ENCODE peak calls at places on chromosomes 16 and 17, in six cellular contexts. T is cardiac fibroblast; D is lung; C is Peyer's patch; X is SK-N-SH; F is CD8-positive, alpha-beta T cell. R is an unnamed sample.

GRCh38 chr16:3431779-3432219 is 11.5 kb downstream of the ZNF597 start:
- DNase-seq in X (peak; percentile 51), F (peak; percentile 72), T (peak; percentile 36), C (no peak), D (peak; percentile 34), R (no peak)

GRCh38 chr16:74743668-74744299 is 30.8 kb downstream of the FA2H start:
- DNase-seq in T (peak; percentile 23), C (peak; percentile 90), F (no peak), X (no peak), D (peak; percentile 91), R (peak; percentile 58)

GRCh38 chr16:80029706-80030481 is 429.4 kb upstream of the MAF start:
- DNase-seq in T (no peak), C (no peak), X (no peak), D (no peak), F (no peak), R (no peak)

GRCh38 chr16:24906199-24906808 is 60.5 kb downstream of the SLC5A11 start:
- DNase-seq in F (no peak), D (no peak), T (peak; percentile 51), C (no peak), X (no peak), R (no peak)

GRCh38 chr17:48293319-48294192 is 136.5 kb downstream of the SKAP1 start:
- DNase-seq in F (no peak), D (no peak), T (no peak), C (no peak), X (no peak), R (no peak)

GRCh38 chr17:82201498-82201910 is 11.1 kb downstream of the CCDC57 start:
- DNase-seq in T (no peak), F (no peak), D (no peak), X (peak; percentile 16), C (peak; percentile 58), R (peak; percentile 41)

GRCh38 chr16:55661842-55662479 is 6.2 kb downstream of the SLC6A2 start:
- DNase-seq in C (no peak), F (no peak), D (no peak), T (no peak), X (peak; percentile 76), R (no peak)

GRCh38 chr16:57406881-57407280 is 2.3 kb downstream of the CCL17 start:
- DNase-seq in D (no peak), F (no peak), T (no peak), C (no peak), X (no peak), R (no peak)

GRCh38 chr16:282944-283744 is at the start of gene PDIA2:
- DNase-seq in T (no peak), D (no peak), F (no peak), X (no peak), C (no peak), R (no peak)

GRCh38 chr17:40026816-40027613 is 11.8 kb downstream of the CSF3 start:
- DNase-seq in D (peak; percentile 84), X (peak; percentile 93), T (peak; percentile 86), F (peak; percentile 87), C (peak; percentile 83), R (peak; percentile 97)

GRCh38 chr16:17224859-17225258 is 245.9 kb downstream of the XYLT1 start:
- DNase-seq in F (peak; percentile 55), T (peak; percentile 69), C (no peak), D (peak; percentile 42), X (no peak), R (no peak)

GRCh38 chr16:81818514-81819304 is 39.6 kb downstream of the PLCG2 start:
- DNase-seq in F (no peak), X (no peak), C (no peak), T (no peak), D (no peak), R (no peak)

GRCh38 chr17:5033352-5034015 is 1.7 kb downstream of the SLC52A1 start:
- DNase-seq in X (no peak), T (no peak), C (no peak), F (no peak), D (no peak), R (peak; percentile 74)

GRCh38 chr17:13004336-13004735 is 13.5 kb downstream of the ELAC2 start:
- DNase-seq in T (no peak), C (no peak), D (no peak), F (no peak), X (no peak), R (no peak)

GRCh38 chr17:57553525-57553924 is 191.6 kb downstream of the CCDC182 start:
- DNase-seq in C (no peak), D (no peak), F (no peak), X (no peak), T (peak; percentile 68), R (no peak)

GRCh38 chr16:72419638-72420037 is 247.7 kb upstream of the PMFBP1 start:
- DNase-seq in D (no peak), F (no peak), X (no peak), T (no peak), C (no peak), R (no peak)

GRCh38 chr16:25013751-25014499 is 1.2 kb downstream of the ARHGAP17 start:
- DNase-seq in D (no peak), X (no peak), T (no peak), C (no peak), F (no peak), R (no peak)

GRCh38 chr16:88568710-88569613 is 1.2 kb upstream of the ZC3H18 start:
- DNase-seq in T (no peak), F (no peak), D (no peak), C (no peak), X (no peak), R (no peak)

GRCh38 chr16:27355610-27356009 is 41.8 kb downstream of the IL4R start:
- DNase-seq in C (no peak), X (no peak), T (peak; percentile 53), D (peak; percentile 59), F (no peak), R (peak; percentile 76)

GRCh38 chr16:73921295-73921694 is 375.3 kb upstream of the PSMD7 start:
- DNase-seq in X (no peak), T (no peak), F (no peak), D (no peak), C (no peak), R (no peak)

GRCh38 chr17:17050346-17051345 is 8.4 kb downstream of the MPRIP start:
- DNase-seq in F (peak; percentile 45), D (no peak), X (no peak), T (no peak), C (no peak), R (peak; percentile 55)

GRCh38 chr17:17536702-17537101 is 40.5 kb upstream of the RASD1 start:
- DNase-seq in D (no peak), X (no peak), C (no peak), F (no peak), T (no peak), R (no peak)

GRCh38 chr16:83622010-83622409 is 185.8 kb upstream of the HSBP1 start:
- DNase-seq in X (no peak), D (no peak), T (no peak), F (no peak), C (no peak), R (no peak)

GRCh38 chr16:9055661-9056060 is 35.8 kb upstream of the HAPSTR1 start:
- DNase-seq in X (no peak), T (no peak), F (no peak), D (no peak), C (no peak), R (no peak)

GRCh38 chr16:88303890-88304819 is 78.6 kb upstream of the ZNF469 start:
- DNase-seq in C (no peak), F (no peak), T (peak; percentile 93), X (no peak), D (peak; percentile 41), R (peak; percentile 65)

GRCh38 chr17:47265983-47266541 is 12.4 kb downstream of the ITGB3 start:
- DNase-seq in F (no peak), D (no peak), T (peak; percentile 32), X (no peak), C (no peak), R (no peak)

DNA sequence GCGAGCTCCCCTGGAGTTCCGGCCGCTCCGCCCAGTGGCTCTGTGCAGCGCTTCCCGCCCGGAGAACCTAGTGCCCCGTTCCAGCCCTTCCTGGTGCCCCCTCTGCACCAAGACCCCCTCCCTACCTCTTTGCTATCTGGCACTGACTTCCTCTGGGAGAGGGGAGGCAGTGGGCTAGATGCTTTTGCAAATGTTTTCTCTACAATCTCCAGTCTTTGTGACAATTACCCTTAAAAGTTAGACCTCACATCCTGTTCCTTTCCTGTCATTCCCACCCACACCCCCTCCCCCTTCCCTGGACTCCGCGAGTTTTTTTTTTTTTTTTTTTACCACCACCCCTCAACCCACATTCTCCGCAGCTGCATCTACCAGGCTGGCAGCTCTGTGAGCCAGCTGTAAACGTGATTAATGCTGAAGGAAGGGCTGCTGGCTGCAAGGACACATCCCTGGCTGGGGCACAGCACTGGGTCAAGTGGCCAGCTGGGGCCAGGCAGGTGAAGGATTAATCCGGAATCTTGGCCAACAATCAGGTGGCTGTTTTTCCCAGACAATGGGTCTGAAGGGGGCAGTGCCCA is 101.5 kb downstream of the MGAT5B start:
- DNase-seq in X (peak; percentile 94), C (no peak), D (no peak), T (no peak), F (peak; percentile 65), R (peak; percentile 90)
- H3K4me3 ChIP-seq in X (peak overlapping the region; percentile 28), C (peak overlapping the region; percentile 22), D (no peak overlapping the region), T (no peak overlapping the region), F (peak overlapping the region; percentile 59), R (peak overlapping the region; percentile 50)

DNA sequence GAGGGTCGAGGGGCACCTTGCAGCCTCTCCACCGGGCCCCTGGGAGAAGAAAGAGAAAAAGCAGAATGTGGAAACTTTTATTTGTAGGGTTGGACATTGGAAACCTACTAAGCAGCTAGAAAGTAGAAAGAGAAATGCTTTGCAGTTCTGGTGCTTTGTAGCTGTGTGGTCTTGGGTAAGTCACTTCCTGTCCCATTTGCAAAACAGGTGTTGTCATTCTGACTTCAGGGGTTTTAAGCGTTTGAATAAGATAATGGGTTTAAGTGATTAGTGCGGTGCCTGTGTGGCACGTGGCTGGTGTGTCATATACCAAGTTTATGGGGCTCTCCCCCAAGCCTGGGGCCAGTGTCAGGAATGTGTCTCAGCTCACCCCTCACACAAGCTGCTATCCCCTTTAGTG is 1.6 kb downstream of the CA4 start:
- DNase-seq in D (no peak), X (no peak), F (no peak), T (no peak), C (no peak), R (no peak)
- H3K4me3 ChIP-seq in D (peak overlapping the region; percentile 49), X (no peak overlapping the region), F (no peak overlapping the region), T (no peak overlapping the region), C (no peak overlapping the region), R (no peak overlapping the region)

GRCh38 chr17:1793447-1793806 is 31.6 kb downstream of the SERPINF1 start:
- DNase-seq in X (no peak), C (no peak), D (no peak), F (no peak), T (no peak), R (no peak)

GRCh38 chr17:1789936-1790335 is 28.1 kb downstream of the SERPINF1 start:
- DNase-seq in C (no peak), T (no peak), F (no peak), D (no peak), X (no peak), R (no peak)

GRCh38 chr17:1796800-1797199 is 32.9 kb downstream of the SMYD4 start:
- DNase-seq in T (peak; percentile 54), C (no peak), D (no peak), X (no peak), F (no peak), R (no peak)

GRCh38 chr17:1797323-1797722 is 32.4 kb downstream of the SMYD4 start:
- DNase-seq in C (no peak), F (no peak), X (no peak), D (no peak), T (no peak), R (no peak)

GRCh38 chr17:1792495-1793446 is 30.9 kb downstream of the SERPINF1 start:
- DNase-seq in C (no peak), D (no peak), F (no peak), X (peak; percentile 77), T (no peak), R (no peak)
- H3K4me3 ChIP-seq in C (no peak overlapping the region), D (no peak overlapping the region), F (no peak overlapping the region), X (no peak overlapping the region), T (no peak overlapping the region), R (no peak overlapping the region)

GRCh38 chr17:75414488-75414887 is 9.0 kb upstream of the GRB2 start:
- DNase-seq in F (no peak), X (no peak), D (no peak), C (no peak), T (no peak), R (no peak)
- H3K4me3 ChIP-seq in F (no peak overlapping the region), X (no peak overlapping the region), D (no peak overlapping the region), C (no peak overlapping the region), T (no peak overlapping the region), R (no peak overlapping the region)